ENCODE peak calls at places on chromosome 21, in seven cellular contexts. M is left ventricle myocardium inferior; V is cardiac fibroblast; W is NCI-H2081; G is C1 segment of cervical spinal cord; E is stimulated activated CD4-positive, alpha-beta T cell treated with anti-CD3 and anti-CD28 coated beads, TNF-alpha, amount 100 ng/mL, for 4 hours; P is NCI-H1417. X is an unnamed sample.

GRCh38 chr21:42974832-42975820 is 764 bp downstream of the PKNOX1 start:
- DNase-seq in M (peak; percentile 78), V (peak; percentile 61), W (no peak), G (peak; percentile 86), E (peak; percentile 66), P (peak; percentile 90), X (peak; percentile 85)

GRCh38 chr21:45152265-45152746 is 77.9 kb downstream of the ADARB1 start:
- DNase-seq in M (peak; percentile 33), V (no peak), W (no peak), G (peak; percentile 35), E (peak; percentile 34), P (no peak), X (peak; percentile 46)

GRCh38 chr21:34887729-34888568 is 161.2 kb downstream of the RUNX1 start:
- DNase-seq in M (peak; percentile 55), V (peak; percentile 97), W (no peak), G (peak; percentile 26), E (peak; percentile 88), P (peak; percentile 77), X (peak; percentile 90)

GRCh38 chr21:34889287-34889536 is 159.9 kb downstream of the RUNX1 start:
- DNase-seq in M (peak; percentile 46), V (peak; percentile 80), W (peak; percentile 28), G (no peak), E (no peak), P (peak; percentile 85), X (peak; percentile 60)

GRCh38 chr21:41966872-41967621 is 13.2 kb upstream of the C2CD2 start:
- DNase-seq in M (no peak), V (no peak), W (no peak), G (no peak), E (no peak), P (no peak), X (no peak)

GRCh38 chr21:35743571-35743970 is 316.8 kb downstream of the SETD4 start:
- DNase-seq in M (no peak), V (peak; percentile 53), W (no peak), G (no peak), E (no peak), P (no peak), X (no peak)

GRCh38 chr21:36202721-36203602 is 46.3 kb downstream of the DOP1B start:
- DNase-seq in M (no peak), V (peak; percentile 43), W (no peak), G (no peak), E (no peak), P (no peak), X (no peak)

GRCh38 chr21:42220138-42220701 is 1.3 kb downstream of the ABCG1 start:
- DNase-seq in M (peak; percentile 46), V (peak; percentile 90), W (peak; percentile 75), G (peak; percentile 65), E (no peak), P (peak; percentile 98), X (peak; percentile 48)

GRCh38 chr21:42654179-42654912 is 925 bp downstream of the PDE9A start:
- DNase-seq in M (no peak), V (no peak), W (peak; percentile 41), G (no peak), E (no peak), P (peak; percentile 90), X (no peak)

GRCh38 chr21:38814126-38815059 is 8.7 kb downstream of the ETS2 start:
- DNase-seq in M (no peak), V (no peak), W (no peak), G (no peak), E (no peak), P (peak; percentile 11), X (no peak)

X was measured in psoas muscle.